ENCODE peak calls at places on chromosomes 4 and X, in nine cellular contexts. N is Right ventricle myocardium inferior, R is osteoblast, X is cardiac muscle cell, K is fibroblast of the aortic adventitia, V is lower leg skin, Q is GM13977, E is body of pancreas, A is suprapubic skin. H is an unnamed sample.

GRCh38 chrX:135543924-135544323 is 23.5 kb downstream of the INTS6L start:
- DNase-seq in K (no peak), Q (no peak), V (no peak), E (no peak), N (no peak), R (no peak), X (no peak), A (no peak), H (no peak)

GRCh38 chr4:101366331-101366730 is 19.0 kb upstream of the PPP3CA start:
- DNase-seq in N (no peak), R (no peak), K (peak), V (no peak), E (no peak), Q (no peak), X (no peak), A (no peak), H (no peak)

GRCh38 chr4:126807132-126807531 is 825.6 kb upstream of the INTU start:
- DNase-seq in N (no peak), X (peak), Q (no peak), K (no peak), A (no peak), R (no peak), E (no peak), V (no peak), H (no peak)

GRCh38 chr4:124483043-124483906 is 229.3 kb downstream of the ANKRD50 start:
- DNase-seq in Q (no peak), K (peak), R (no peak), N (no peak), V (no peak), A (no peak), E (no peak), X (peak), H (no peak)

GRCh38 chr4:37023504-37023903 is 221.0 kb upstream of the NWD2 start:
- DNase-seq in K (no peak), X (no peak), R (no peak), E (no peak), A (no peak), Q (peak), N (no peak), V (no peak), H (no peak)

GRCh38 chrX:39425124-39425806 is 624.0 kb downstream of the MID1IP1 start:
- DNase-seq in X (no peak), R (no peak), E (no peak), N (no peak), Q (no peak), V (no peak), A (no peak), K (no peak), H (no peak)

GRCh38 chr4:102358128-102358527 is 12.8 kb upstream of the SLC39A8 start:
- DNase-seq in A (no peak), R (no peak), V (no peak), X (no peak), E (no peak), N (no peak), Q (no peak), K (no peak), H (no peak)

GRCh38 chrX:2609431-2610238 is 81.5 kb upstream of the CD99 start:
- DNase-seq in A (no peak), N (no peak), R (no peak), Q (no peak), X (no peak), K (peak), E (no peak), V (peak), H (no peak)

GRCh38 chr4:100286601-100287000 is 96.3 kb upstream of the DDIT4L start:
- DNase-seq in R (no peak), A (no peak), V (no peak), N (no peak), K (no peak), E (no peak), Q (no peak), X (no peak), H (no peak)

GRCh38 chr4:17324431-17324830 is 187.5 kb downstream of the QDPR start:
- DNase-seq in N (no peak), K (peak), R (no peak), X (peak), Q (peak), E (peak), V (no peak), A (no peak), H (no peak)

GRCh38 chr4:80264825-80265224 is 1.6 kb upstream of the FGF5 start:
- DNase-seq in X (no peak), Q (no peak), E (no peak), R (peak), N (no peak), K (no peak), V (no peak), A (no peak), H (no peak)

GRCh38 chrX:30343206-30343605 is 34.0 kb upstream of the NR0B1 start:
- DNase-seq in A (no peak), Q (no peak), X (peak), V (no peak), N (no peak), K (no peak), E (no peak), R (no peak), H (no peak)

GRCh38 chr4:137755033-137755471 is 222.8 kb upstream of the PCDH18 start:
- DNase-seq in K (peak), Q (no peak), N (no peak), A (no peak), X (no peak), V (no peak), E (no peak), R (peak), H (no peak)

GRCh38 chr4:167587361-167587760 is 353.1 kb upstream of the SPOCK3 start:
- DNase-seq in A (no peak), N (no peak), R (no peak), E (no peak), X (no peak), Q (no peak), K (no peak), V (no peak), H (no peak)

GRCh38 chr4:118920247-118920646 is 31.6 kb downstream of the SYNPO2 start:
- DNase-seq in Q (no peak), R (no peak), A (no peak), E (no peak), K (peak), V (no peak), X (no peak), N (peak), H (no peak)

GRCh38 chrX:38768079-38768478 is 33.2 kb upstream of the MID1IP1 start:
- DNase-seq in V (no peak), X (no peak), R (peak), Q (peak), K (peak), N (no peak), A (no peak), E (peak), H (no peak)

H was measured in GM12878.